ENCODE peak calls at places on chromosomes 11 and 22, in eight cellular contexts. E is HT-29; D is head of caudate nucleus; J is activated T-cell treated with anti-CD3 and anti-CD28 coated beads, Interleukin-2, amount 50 U/mL, for 24 hours; K is kidney; I is Ammon's horn; L is heart left ventricle; G is islet precursor cell. R is an unnamed sample.

GRCh38 chr11:119126675-119127268 is 5.4 kb downstream of the HINFP start:
- DNase-seq in L (no peak), J (no peak), I (no peak), E (no peak), D (no peak), G (no peak), K (no peak), R (no peak)

GRCh38 chr11:18987454-18988231 is 48.4 kb upstream of the MRGPRX1 start:
- DNase-seq in E (no peak), K (no peak), D (no peak), J (no peak), G (no peak), L (no peak), I (no peak), R (no peak)

GRCh38 chr11:27770576-27770975 is 70.3 kb upstream of the BDNF start:
- DNase-seq in D (no peak), J (no peak), L (no peak), E (peak; percentile 59), I (no peak), K (no peak), G (peak; percentile 76), R (no peak)

GRCh38 chr11:118290923-118291322 is 13.6 kb upstream of the CD3E start:
- DNase-seq in I (peak; percentile 46), E (peak; percentile 92), D (no peak), K (no peak), L (no peak), J (no peak), G (peak; percentile 68), R (peak; percentile 18)

GRCh38 chr22:24105018-24105360 is 76.3 kb upstream of the SUSD2 start:
- DNase-seq in J (no peak), I (peak; percentile 46), K (peak; percentile 18), L (no peak), E (no peak), G (no peak), D (no peak), R (peak; percentile 33)

GRCh38 chr11:90775573-90776165 is 552.8 kb upstream of the CHORDC1 start:
- DNase-seq in L (no peak), E (no peak), I (no peak), D (no peak), K (no peak), G (no peak), J (no peak), R (no peak)

GRCh38 chr11:79182794-79183193 is 258.0 kb downstream of the TENM4 start:
- DNase-seq in E (no peak), D (no peak), L (no peak), J (no peak), G (no peak), I (no peak), K (no peak), R (no peak)

GRCh38 chr11:80031014-80031565 is 590.3 kb upstream of the TENM4 start:
- DNase-seq in K (no peak), G (no peak), L (no peak), J (no peak), I (no peak), E (no peak), D (no peak), R (no peak)

GRCh38 chr22:28442951-28443876 is 236.4 kb downstream of the TTC28 start:
- DNase-seq in I (peak; percentile 92), G (peak; percentile 85), E (no peak), J (peak; percentile 35), D (peak; percentile 76), K (peak; percentile 85), L (peak; percentile 75), R (peak; percentile 76)

GRCh38 chr11:131036544-131036943 is 120.3 kb upstream of the SNX19 start:
- DNase-seq in D (no peak), I (no peak), G (no peak), K (no peak), E (no peak), J (no peak), L (no peak), R (no peak)

GRCh38 chr22:28711820-28712777 is 29.5 kb downstream of the CHEK2 start:
- DNase-seq in I (no peak), L (no peak), J (no peak), G (peak; percentile 73), D (no peak), K (no peak), E (peak; percentile 11), R (no peak)

GRCh38 chr11:2558402-2558801 is 113.6 kb downstream of the KCNQ1 start:
- DNase-seq in J (no peak), I (no peak), D (no peak), K (peak; percentile 51), L (no peak), G (no peak), E (no peak), R (no peak)

GRCh38 chr22:49961601-49962011 is 1.0 kb downstream of the PIM3 start:
- DNase-seq in K (peak; percentile 84), D (peak; percentile 56), E (no peak), L (no peak), G (no peak), J (no peak), I (no peak), R (no peak)

GRCh38 chr11:102940714-102941588 is 14.6 kb downstream of the MMP13 start:
- DNase-seq in E (peak; percentile 94), I (peak; percentile 65), J (no peak), L (peak; percentile 21), K (no peak), D (no peak), G (peak; percentile 59), R (peak; percentile 38)

GRCh38 chr11:66851698-66852465 is 5.0 kb upstream of the LRFN4 start:
- DNase-seq in L (no peak), K (peak; percentile 59), E (no peak), I (no peak), D (no peak), G (peak; percentile 67), J (no peak), R (no peak)

GRCh38 chr11:64566042-64566914 is 24.7 kb upstream of the SLC22A12 start:
- DNase-seq in K (peak; percentile 60), E (peak; percentile 88), G (peak; percentile 97), D (no peak), J (peak; percentile 37), I (peak; percentile 55), L (no peak), R (peak; percentile 25)

GRCh38 chr11:9748361-9748970 is 84.6 kb downstream of the SWAP70 start:
- DNase-seq in E (peak; percentile 91), K (peak; percentile 85), D (peak; percentile 55), J (peak; percentile 67), I (peak; percentile 89), L (peak; percentile 55), G (peak; percentile 82), R (peak; percentile 82)

R was measured in globus pallidus.